ENCODE peak calls at places on chromosomes 3 and 15, in six cellular contexts. F is IMR-90, K is H9, I is neuronal stem cell, X is trophoblast cell, G is H1. B is an unnamed sample.

GRCh38 chr3:179719048-179719734 is 66.4 kb downstream of the USP13 start:
- DNase-seq in F (no peak), K (peak; percentile 39), I (no peak), X (no peak), G (peak; percentile 54), B (no peak)

GRCh38 chr15:87365221-87365620 is 891.3 kb downstream of the NTRK3 start:
- DNase-seq in F (peak; percentile 69), K (no peak), I (no peak), X (no peak), G (no peak), B (peak; percentile 63)

GRCh38 chr3:46998121-46998851 is 18.8 kb downstream of the NBEAL2 start:
- DNase-seq in F (peak; percentile 18), K (peak; percentile 93), I (peak; percentile 44), X (peak; percentile 85), G (peak; percentile 96), B (peak; percentile 33)

GRCh38 chr3:54320376-54320775 is 198.0 kb downstream of the CACNA2D3 start:
- DNase-seq in F (no peak), K (no peak), I (no peak), X (peak; percentile 35), G (peak; percentile 8), B (no peak)

GRCh38 chr3:129597087-129597791 is 9.2 kb downstream of the PLXND1 start:
- DNase-seq in F (peak; percentile 36), K (no peak), I (no peak), X (no peak), G (no peak), B (peak; percentile 81)

GRCh38 chr3:111845996-111846395 is 13.1 kb upstream of the PHLDB2 start:
- DNase-seq in F (peak; percentile 76), K (no peak), I (no peak), X (no peak), G (no peak), B (peak; percentile 56)

GRCh38 chr3:67946446-67946845 is 292.0 kb upstream of the SUCLG2 start:
- DNase-seq in F (peak; percentile 1), K (no peak), I (no peak), X (peak; percentile 81), G (no peak), B (peak; percentile 43)

GRCh38 chr15:63985221-63986184 is 60.8 kb downstream of the DAPK2 start:
- DNase-seq in F (peak; percentile 12), K (no peak), I (no peak), X (no peak), G (no peak), B (no peak)

GRCh38 chr3:97871206-97871605 is 49.4 kb downstream of the CRYBG3 start:
- DNase-seq in F (peak; percentile 51), K (no peak), I (no peak), X (no peak), G (no peak), B (no peak)

GRCh38 chr3:129824926-129825541 is 68.5 kb downstream of the TMCC1 start:
- DNase-seq in F (peak; percentile 58), K (peak; percentile 47), I (peak; percentile 58), X (peak; percentile 78), G (peak; percentile 61), B (peak; percentile 61)

GRCh38 chr15:50066202-50066601 is 52.8 kb downstream of the ATP8B4 start:
- DNase-seq in F (peak; percentile 32), K (no peak), I (no peak), X (peak; percentile 39), G (no peak), B (peak; percentile 95)

GRCh38 chr3:109033000-109033660 is 79.5 kb upstream of the GUCA1C start:
- DNase-seq in F (no peak), K (no peak), I (no peak), X (no peak), G (no peak), B (no peak)

GRCh38 chr3:130779031-130779430 is 32.4 kb upstream of the PIK3R4 start:
- DNase-seq in F (no peak), K (no peak), I (no peak), X (no peak), G (no peak), B (no peak)

GRCh38 chr3:56654460-56654859 is 28.6 kb downstream of the TASOR start:
- DNase-seq in F (no peak), K (no peak), I (no peak), X (no peak), G (no peak), B (no peak)

GRCh38 chr15:78000927-78001249 is 76.6 kb downstream of the TBC1D2B start:
- DNase-seq in F (no peak), K (no peak), I (no peak), X (no peak), G (no peak), B (no peak)

GRCh38 chr3:169362261-169362660 is 301.3 kb downstream of the MECOM start:
- DNase-seq in F (peak; percentile 40), K (no peak), I (no peak), X (no peak), G (no peak), B (no peak)

GRCh38 chr3:24048843-24049242 is 103.8 kb downstream of the NR1D2 start:
- DNase-seq in F (no peak), K (no peak), I (no peak), X (no peak), G (no peak), B (peak; percentile 10)

GRCh38 chr3:152219225-152219624 is 49.5 kb upstream of the MBNL1 start:
- DNase-seq in F (no peak), K (no peak), I (no peak), X (no peak), G (no peak), B (no peak)

GRCh38 chr15:86611392-86612040 is 531.8 kb downstream of the AGBL1 start:
- DNase-seq in F (no peak), K (no peak), I (no peak), X (no peak), G (no peak), B (peak; percentile 92)

GRCh38 chr3:183534249-183534648 is 21.3 kb downstream of the KLHL6 start:
- DNase-seq in F (peak; percentile 7), K (no peak), I (no peak), X (peak; percentile 92), G (no peak), B (peak; percentile 33)

GRCh38 chr15:42166225-42166940 is 9.9 kb upstream of the PLA2G4F start:
- DNase-seq in F (no peak), K (no peak), I (no peak), X (no peak), G (no peak), B (no peak)

GRCh38 chr3:197753263-197753662 is 3.6 kb downstream of the FYTTD1 start:
- DNase-seq in F (no peak), K (no peak), I (no peak), X (no peak), G (no peak), B (peak; percentile 35)

GRCh38 chr3:196344663-196345062 is 6.5 kb upstream of the TM4SF19 start:
- DNase-seq in F (no peak), K (no peak), I (no peak), X (peak; percentile 14), G (peak; percentile 1), B (no peak)

GRCh38 chr3:98209244-98209643 is 42.7 kb downstream of the OR5H15 start:
- DNase-seq in F (no peak), K (no peak), I (no peak), X (peak; percentile 78), G (no peak), B (no peak)

GRCh38 chr3:88991496-88991895 is 115.9 kb upstream of the EPHA3 start:
- DNase-seq in F (peak; percentile 21), K (no peak), I (no peak), X (no peak), G (no peak), B (no peak)

GRCh38 chr3:182808041-182808765 is 14.9 kb downstream of the ATP11B start:
- DNase-seq in F (no peak), K (no peak), I (no peak), X (peak; percentile 60), G (no peak), B (no peak)

GRCh38 chr3:8767181-8767666 is 2.2 kb downstream of the OXTR start:
- DNase-seq in F (no peak), K (no peak), I (no peak), X (peak; percentile 23), G (no peak), B (no peak)

GRCh38 chr3:21390136-21390535 is 360.9 kb downstream of the ZNF385D start:
- DNase-seq in F (peak; percentile 7), K (no peak), I (no peak), X (no peak), G (no peak), B (no peak)

GRCh38 chr3:168870892-168871291 is 775.2 kb upstream of the GOLIM4 start:
- DNase-seq in F (no peak), K (no peak), I (no peak), X (no peak), G (no peak), B (no peak)

DNA sequence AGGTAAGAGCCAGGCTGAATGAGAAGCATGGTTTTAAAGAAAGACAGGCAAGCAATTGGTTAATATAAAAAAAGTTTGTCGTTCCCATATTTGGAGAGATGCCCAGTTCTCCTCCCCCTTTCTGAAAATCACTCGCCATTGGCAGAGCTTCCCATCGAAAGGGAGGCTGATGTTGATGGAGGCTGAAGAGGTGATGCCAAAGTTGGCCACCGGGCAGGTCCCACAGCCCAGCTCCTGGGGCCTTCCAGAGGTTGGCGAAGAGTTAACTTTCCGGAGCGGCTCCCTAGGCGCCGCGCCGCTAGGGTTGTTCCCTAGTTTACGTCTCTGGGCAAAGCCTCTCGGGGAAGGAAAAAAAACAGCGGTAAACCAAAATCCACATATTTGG is 792 bp downstream of the PCOLCE2 start:
- DNase-seq in F (no peak), K (peak; percentile 66), I (peak; percentile 51), X (peak; percentile 37), G (no peak), B (peak; percentile 13)
- H2AFZ ChIP-seq in F (peak overlapping the region; percentile 85), K (no peak overlapping the region), I (peak overlapping the region; percentile 99), X (peak overlapping the region; percentile 47), G (peak overlapping the region; percentile 5), B (no peak overlapping the region)

GRCh38 chr3:42581709-42582473 is at the start of gene SEC22C:
- DNase-seq in F (peak; percentile 84), K (peak; percentile 98), I (peak; percentile 94), X (peak; percentile 94), G (peak; percentile 96), B (peak; percentile 93)
- H3K23ac ChIP-seq in F (peak within 1 kb of the TSS; percentile 50), K (no peak within 1 kb of the TSS), I (peak within 1 kb of the TSS; percentile 95), X (no peak within 1 kb of the TSS), G (no peak within 1 kb of the TSS), B (no peak within 1 kb of the TSS)

GRCh38 chr3:122912772-122913538 is 114.6 kb downstream of the SEMA5B start:
- DNase-seq in F (no peak), K (peak; percentile 48), I (no peak), X (no peak), G (no peak), B (no peak)
- H2AFZ ChIP-seq in F (peak overlapping the region; percentile 43), K (no peak overlapping the region), I (no peak overlapping the region), X (no peak overlapping the region), G (no peak overlapping the region), B (no peak overlapping the region)

GRCh38 chr3:126356373-126357298 is 572 bp downstream of the KLF15 start:
- DNase-seq in F (no peak), K (no peak), I (peak; percentile 24), X (peak; percentile 17), G (no peak), B (no peak)

GRCh38 chr3:126357299-126358037 is at the start of gene KLF15:
- DNase-seq in F (peak; percentile 72), K (peak; percentile 90), I (peak; percentile 84), X (peak; percentile 94), G (peak; percentile 92), B (peak; percentile 83)

GRCh38 chr3:126354776-126355175 is 2.4 kb downstream of the KLF15 start:
- DNase-seq in F (no peak), K (no peak), I (no peak), X (no peak), G (no peak), B (no peak)

GRCh38 chr3:126355251-126355650 is 2.0 kb downstream of the KLF15 start:
- DNase-seq in F (no peak), K (no peak), I (no peak), X (no peak), G (no peak), B (no peak)

GRCh38 chr3:126355777-126356372 is 1.3 kb downstream of the KLF15 start:
- DNase-seq in F (peak; percentile 52), K (peak; percentile 95), I (peak; percentile 77), X (peak; percentile 46), G (peak; percentile 87), B (peak; percentile 91)
- H3K23ac ChIP-seq in F (peak overlapping the region; percentile 10), K (no peak overlapping the region), I (peak overlapping the region; percentile 96), X (no peak overlapping the region), G (no peak overlapping the region), B (no peak overlapping the region)